ENCODE peak calls at places on chromosomes 16 and 17, in eight cellular contexts. U, G, A, B, M, C, N and X are unnamed samples.

GRCh38 chr17:52035336-52035915 is 123.1 kb downstream of the CA10 start:
- DNase-seq in G (no peak), C (no peak), B (no peak), U (no peak), A (no peak), N (no peak), M (no peak), X (no peak)

GRCh38 chr17:47785538-47786123 is 36.0 kb downstream of the OSBPL7 start:
- DNase-seq in N (no peak), A (no peak), B (no peak), C (peak; percentile 39), M (no peak), U (no peak), G (no peak), X (peak; percentile 76)

GRCh38 chr16:81668243-81669097 is 110.6 kb upstream of the PLCG2 start:
- DNase-seq in C (no peak), U (no peak), A (no peak), M (no peak), N (no peak), G (peak; percentile 46), B (no peak), X (no peak)

GRCh38 chr16:4987250-4987579 is 29.1 kb downstream of the SEC14L5 start:
- DNase-seq in B (no peak), C (no peak), G (no peak), M (no peak), A (no peak), U (no peak), N (no peak), X (no peak)

GRCh38 chr17:14150604-14151003 is 81.3 kb downstream of the COX10 start:
- DNase-seq in G (no peak), M (no peak), N (no peak), U (no peak), C (no peak), B (no peak), A (no peak), X (no peak)

GRCh38 chr17:37067555-37068111 is 118.9 kb downstream of the AATF start:
- DNase-seq in G (no peak), U (no peak), N (peak; percentile 79), C (no peak), A (no peak), M (no peak), B (peak; percentile 72), X (no peak)

GRCh38 chr17:22467720-22468119 is 775.4 kb downstream of the KCNJ18 start:
- DNase-seq in A (no peak), B (no peak), N (no peak), U (no peak), C (no peak), G (no peak), M (no peak), X (no peak)

GRCh38 chr17:78628547-78629435 is 51.6 kb upstream of the DNAH17 start:
- DNase-seq in M (no peak), B (no peak), N (no peak), C (no peak), A (no peak), U (no peak), G (no peak), X (no peak)

GRCh38 chr17:28120766-28121165 is 78.3 kb downstream of the NLK start:
- DNase-seq in N (no peak), C (no peak), U (no peak), A (no peak), B (no peak), M (no peak), G (no peak), X (no peak)

GRCh38 chr16:85312642-85313540 is 200.6 kb upstream of the CIBAR2 start:
- DNase-seq in U (no peak), B (no peak), G (no peak), N (no peak), M (no peak), C (peak; percentile 16), A (no peak), X (no peak)

GRCh38 chr17:78375401-78376079 is 2.9 kb upstream of the PGS1 start:
- DNase-seq in G (no peak), A (no peak), M (peak; percentile 75), B (no peak), C (no peak), U (no peak), N (peak; percentile 31), X (no peak)

GRCh38 chr17:44257815-44258750 is 9.9 kb downstream of the SLC4A1 start:
- DNase-seq in U (no peak), A (no peak), N (no peak), C (no peak), B (no peak), M (no peak), G (no peak), X (no peak)

GRCh38 chr16:86355538-86355937 is 154.8 kb upstream of the FOXF1 start:
- DNase-seq in B (no peak), C (no peak), M (no peak), N (no peak), A (no peak), U (no peak), G (no peak), X (no peak)

GRCh38 chr16:20409398-20410152 is at the start of gene ACSM5:
- DNase-seq in B (peak; percentile 73), U (no peak), C (no peak), A (no peak), N (no peak), G (peak; percentile 24), M (no peak), X (no peak)

GRCh38 chr16:28193530-28194423 is 18.0 kb downstream of the XPO6 start:
- DNase-seq in C (no peak), N (no peak), B (no peak), A (peak; percentile 28), U (no peak), M (no peak), G (no peak), X (no peak)

GRCh38 chr17:48997103-48997826 is at the start of gene IGF2BP1:
- DNase-seq in M (no peak), A (no peak), B (no peak), G (no peak), N (no peak), C (peak; percentile 70), U (no peak), X (peak; percentile 58)

GRCh38 chr17:78974635-78975591 is 4.8 kb downstream of the LGALS3BP start:
- DNase-seq in U (peak; percentile 47), C (peak; percentile 78), M (peak; percentile 84), B (peak; percentile 77), A (no peak), G (peak; percentile 67), N (peak; percentile 83), X (no peak)

GRCh38 chr17:32497431-32498205 is 10.8 kb downstream of the CDK5R1 start:
- DNase-seq in U (no peak), B (no peak), N (no peak), G (no peak), M (no peak), C (no peak), A (no peak), X (no peak)

GRCh38 chr17:7557825-7558543 is 566 bp upstream of the TNFSF13 start:
- DNase-seq in N (peak; percentile 94), M (peak; percentile 96), B (peak; percentile 96), C (peak; percentile 33), A (no peak), G (peak; percentile 91), U (no peak), X (peak; percentile 66)

GRCh38 chr17:77842906-77843249 is 115.6 kb upstream of the TNRC6C start:
- DNase-seq in G (no peak), N (no peak), U (no peak), C (no peak), M (peak; percentile 13), B (no peak), A (no peak), X (no peak)

GRCh38 chr17:62807812-62808575 is at the start of gene MARCHF10:
- DNase-seq in U (no peak), C (peak; percentile 18), G (peak; percentile 27), M (peak; percentile 60), B (peak; percentile 62), A (peak; percentile 3), N (peak; percentile 40), X (peak; percentile 21)

GRCh38 chr17:42979511-42980273 is at the start of gene PTGES3L:
- DNase-seq in M (peak; percentile 54), C (peak; percentile 55), G (no peak), N (peak; percentile 61), A (peak; percentile 4), B (peak; percentile 50), U (peak; percentile 22), X (peak; percentile 41)

GRCh38 chr16:88298882-88299745 is 83.6 kb upstream of the ZNF469 start:
- DNase-seq in N (no peak), B (no peak), C (no peak), U (no peak), A (no peak), M (peak; percentile 19), G (no peak), X (no peak)

GRCh38 chr17:282000-282911 is 70.4 kb downstream of the RPH3AL start:
- DNase-seq in A (no peak), N (no peak), U (no peak), C (no peak), B (no peak), M (peak; percentile 17), G (peak; percentile 9), X (no peak)

GRCh38 chr17:77489898-77490265 is 349.1 kb downstream of the SEC14L1 start:
- DNase-seq in C (no peak), A (no peak), G (peak; percentile 65), M (peak; percentile 53), B (peak; percentile 39), U (peak; percentile 33), N (peak; percentile 59), X (no peak)

GRCh38 chr17:75642221-75643032 is 9.2 kb downstream of the SMIM5 start:
- DNase-seq in B (peak; percentile 27), U (no peak), G (no peak), A (no peak), N (peak; percentile 76), M (no peak), C (no peak), X (no peak)

GRCh38 chr17:20156196-20157077 is 147.3 kb downstream of the SPECC1 start:
- DNase-seq in M (peak; percentile 67), G (no peak), N (peak; percentile 47), B (peak; percentile 61), C (peak; percentile 14), A (peak; percentile 12), U (no peak), X (peak; percentile 40)

GRCh38 chr17:35170968-35171771 is 23.0 kb downstream of the SLC35G3 start:
- DNase-seq in U (no peak), N (no peak), G (no peak), C (peak; percentile 4), M (no peak), B (no peak), A (peak; percentile 13), X (no peak)
- TF ChIP-seq CTCF in U (no peak), N (peak; percentile 19), G (no peak), C (peak; percentile 44), M (peak; percentile 42), B (peak; percentile 37), A (peak; percentile 68), X (no peak)

GRCh38 chr17:45316271-45317112 is at the start of gene MAP3K14:
- DNase-seq in B (peak; percentile 79), M (peak; percentile 90), G (peak; percentile 77), A (peak; percentile 67), C (peak; percentile 79), U (no peak), N (peak; percentile 69), X (peak; percentile 70)
- TF ChIP-seq CTCF in B (peak; percentile 32), M (peak; percentile 27), G (peak; percentile 48), A (no peak), C (peak; percentile 38), U (no peak), N (no peak), X (no peak)

GRCh38 chr16:83418565-83418964 is 389.2 kb upstream of the HSBP1 start:
- DNase-seq in A (no peak), U (no peak), N (no peak), M (no peak), G (no peak), B (no peak), C (no peak), X (no peak)
- TF ChIP-seq CTCF in A (no peak), U (no peak), N (no peak), M (no peak), G (no peak), B (no peak), C (peak; percentile 27), X (peak; percentile 22)

GRCh38 chr17:29299031-29299430 is 5.1 kb upstream of the NUFIP2 start:
- DNase-seq in U (no peak), B (no peak), C (no peak), G (no peak), N (no peak), M (no peak), A (no peak), X (no peak)
- TF ChIP-seq CTCF in U (no peak), B (no peak), C (no peak), G (no peak), N (no peak), M (no peak), A (no peak), X (no peak)